ENCODE peak calls at places on chromosomes 2 and 18, in nine cellular contexts. R is suprapubic skin, H is heart left ventricle, Z is right lobe of liver, P is uterus, X is breast epithelium, Y is body of pancreas, L is adrenal gland, G is prostate gland. M is an unnamed sample.

GRCh38 chr2:84938194-84938879 is 32.6 kb upstream of the KCMF1 start:
- DNase-seq in R (no peak), Z (no peak), G (no peak), H (no peak), L (no peak), Y (no peak), P (no peak), X (no peak), M (peak; percentile 54)

GRCh38 chr2:144454466-144455287 is 65.2 kb downstream of the ZEB2 start:
- DNase-seq in P (no peak), L (no peak), Z (no peak), R (no peak), Y (no peak), X (no peak), H (no peak), G (no peak), M (no peak)

GRCh38 chr2:74374509-74375205 is 5.5 kb downstream of the DCTN1 start:
- DNase-seq in P (peak; percentile 84), G (peak; percentile 77), R (no peak), X (peak; percentile 28), Z (no peak), L (peak; percentile 92), H (peak; percentile 86), Y (peak; percentile 56), M (no peak)

GRCh38 chr18:47250415-47251046 is 929 bp downstream of the SKOR2 start:
- DNase-seq in G (no peak), R (no peak), X (no peak), Y (no peak), H (no peak), Z (no peak), P (no peak), L (no peak), M (no peak)

GRCh38 chr2:223865907-223866508 is 28.6 kb upstream of the AP1S3 start:
- DNase-seq in H (no peak), G (no peak), X (no peak), Y (no peak), R (no peak), P (no peak), L (no peak), Z (no peak), M (no peak)

GRCh38 chr2:61320181-61320580 is 150.7 kb downstream of the USP34 start:
- DNase-seq in Z (no peak), Y (no peak), L (no peak), R (no peak), H (no peak), X (no peak), P (no peak), G (no peak), M (no peak)

GRCh38 chr2:63789318-63790051 is 52.2 kb upstream of the UGP2 start:
- DNase-seq in Y (no peak), G (no peak), H (no peak), Z (no peak), L (no peak), R (no peak), X (no peak), P (no peak), M (no peak)

GRCh38 chr2:153872311-153873061 is 764 bp downstream of the GALNT13 start:
- DNase-seq in X (no peak), G (no peak), L (no peak), Y (no peak), Z (no peak), P (no peak), R (no peak), H (no peak), M (peak; percentile 61)

GRCh38 chr2:65267008-65267407 is 39.4 kb downstream of the ACTR2 start:
- DNase-seq in Z (no peak), R (no peak), X (no peak), H (no peak), G (no peak), Y (no peak), P (no peak), L (no peak), M (no peak)

GRCh38 chr2:223084873-223085272 is 32.9 kb downstream of the KCNE4 start:
- DNase-seq in L (peak; percentile 45), R (no peak), G (no peak), H (peak; percentile 44), P (peak; percentile 33), X (no peak), Z (no peak), Y (peak; percentile 75), M (no peak)

GRCh38 chr2:157894694-157895450 is 18.7 kb upstream of the ACVR1 start:
- DNase-seq in L (no peak), H (no peak), Z (no peak), Y (no peak), X (no peak), R (no peak), P (peak; percentile 30), G (peak; percentile 13), M (no peak)

GRCh38 chr2:72028996-72029395 is 118.7 kb downstream of the CYP26B1 start:
- DNase-seq in X (peak; percentile 10), R (peak; percentile 45), G (no peak), Y (no peak), Z (peak; percentile 14), P (no peak), H (no peak), L (no peak), M (peak; percentile 64)

GRCh38 chr2:12579018-12579417 is 137.7 kb upstream of the TRIB2 start:
- DNase-seq in Z (no peak), G (no peak), Y (no peak), H (no peak), P (no peak), R (no peak), X (no peak), L (no peak), M (no peak)

GRCh38 chr18:80126797-80127196 is 17.7 kb downstream of the ADNP2 start:
- DNase-seq in P (no peak), H (no peak), X (no peak), R (no peak), L (no peak), Y (no peak), G (no peak), Z (no peak), M (no peak)

GRCh38 chr2:216664593-216665034 is 30.7 kb downstream of the IGFBP5 start:
- DNase-seq in Y (no peak), P (no peak), L (no peak), H (no peak), G (no peak), R (no peak), Z (no peak), X (no peak), M (no peak)

GRCh38 chr18:55038162-55038561 is 78.9 kb upstream of the CCDC68 start:
- DNase-seq in Z (no peak), P (no peak), H (no peak), X (no peak), R (no peak), L (no peak), Y (no peak), G (no peak), M (no peak)

GRCh38 chr2:20592106-20593071 is 58.5 kb downstream of the HS1BP3 start:
- DNase-seq in L (no peak), H (no peak), R (peak; percentile 47), P (peak; percentile 19), X (no peak), Z (peak; percentile 55), Y (peak; percentile 8), G (no peak), M (peak; percentile 61)

GRCh38 chr2:23385748-23386421 is 906 bp downstream of the KLHL29 start:
- DNase-seq in G (no peak), L (peak; percentile 20), R (no peak), Y (peak; percentile 25), P (peak; percentile 28), Z (no peak), X (no peak), H (no peak), M (no peak)
- H3K36me3 ChIP-seq in G (no peaks in the 10 kb centered on the region), L (no peaks in the 10 kb centered on the region), R (no peaks in the 10 kb centered on the region), Y (no peaks in the 10 kb centered on the region), P (no peaks in the 10 kb centered on the region), Z (no peaks in the 10 kb centered on the region), X (no peaks in the 10 kb centered on the region), H (no peaks in the 10 kb centered on the region), M (no peaks in the 10 kb centered on the region)

DNA sequence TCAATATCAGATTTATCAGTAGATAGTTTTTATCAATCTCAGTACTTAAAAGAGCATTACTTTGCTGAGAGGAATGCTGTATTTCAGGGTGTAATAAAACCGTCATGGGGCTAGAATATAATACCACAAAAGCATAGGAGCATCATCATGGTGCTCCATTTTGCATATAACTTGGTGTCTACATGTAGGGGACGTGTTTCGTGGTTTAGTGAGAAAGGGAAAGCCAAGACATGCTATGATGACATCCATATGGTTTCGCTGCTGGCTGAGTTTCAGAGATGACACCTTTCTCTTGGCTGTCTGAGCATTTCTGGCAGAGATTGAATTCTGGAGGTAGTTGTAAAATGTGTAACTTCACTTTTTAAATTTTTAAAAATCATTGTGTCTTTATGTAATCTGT is 32.4 kb downstream of the WDR43 start:
- DNase-seq in Z (no peak), H (no peak), G (no peak), P (no peak), X (no peak), R (no peak), Y (no peak), L (no peak), M (no peak)
- TF ChIP-seq POLR2A in Z (no peak), H (no peak), G (no peak), P (no peak), X (no peak), R (no peak), Y (no peak), L (no peak), M (no peak)

DNA sequence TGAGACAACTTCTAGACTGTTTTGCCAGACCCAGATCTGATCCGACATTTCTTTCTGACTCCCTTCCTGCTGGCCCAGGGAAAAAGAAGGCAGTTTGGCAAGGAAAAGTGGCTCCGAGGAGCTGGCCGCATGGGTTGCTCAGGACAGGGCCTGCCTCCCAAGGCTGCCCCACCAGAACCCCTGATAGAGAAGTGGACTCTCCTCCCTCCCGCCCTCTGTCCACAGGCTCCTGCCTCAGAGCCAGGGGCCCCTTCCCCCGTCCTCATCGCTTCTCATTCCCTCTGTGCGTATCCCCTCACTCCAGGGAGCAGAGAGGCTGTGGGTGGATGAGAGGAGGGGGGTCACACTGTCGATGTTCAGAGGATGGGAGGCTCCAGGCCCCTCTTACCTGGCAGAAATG is 110.2 kb downstream of the TNS1 start:
- DNase-seq in L (no peak), Y (no peak), Z (no peak), G (no peak), H (no peak), R (no peak), P (no peak), X (no peak), M (no peak)
- H3K36me3 ChIP-seq in L (peaks cover 100% of the 10 kb centered on the region), Y (peaks cover 64% of the 10 kb centered on the region), Z (peaks cover 14% of the 10 kb centered on the region), G (peaks cover 3% of the 10 kb centered on the region), H (peaks cover 97% of the 10 kb centered on the region), R (peaks cover 97% of the 10 kb centered on the region), P (no peaks in the 10 kb centered on the region), X (no peaks in the 10 kb centered on the region), M (no peaks in the 10 kb centered on the region)

DNA sequence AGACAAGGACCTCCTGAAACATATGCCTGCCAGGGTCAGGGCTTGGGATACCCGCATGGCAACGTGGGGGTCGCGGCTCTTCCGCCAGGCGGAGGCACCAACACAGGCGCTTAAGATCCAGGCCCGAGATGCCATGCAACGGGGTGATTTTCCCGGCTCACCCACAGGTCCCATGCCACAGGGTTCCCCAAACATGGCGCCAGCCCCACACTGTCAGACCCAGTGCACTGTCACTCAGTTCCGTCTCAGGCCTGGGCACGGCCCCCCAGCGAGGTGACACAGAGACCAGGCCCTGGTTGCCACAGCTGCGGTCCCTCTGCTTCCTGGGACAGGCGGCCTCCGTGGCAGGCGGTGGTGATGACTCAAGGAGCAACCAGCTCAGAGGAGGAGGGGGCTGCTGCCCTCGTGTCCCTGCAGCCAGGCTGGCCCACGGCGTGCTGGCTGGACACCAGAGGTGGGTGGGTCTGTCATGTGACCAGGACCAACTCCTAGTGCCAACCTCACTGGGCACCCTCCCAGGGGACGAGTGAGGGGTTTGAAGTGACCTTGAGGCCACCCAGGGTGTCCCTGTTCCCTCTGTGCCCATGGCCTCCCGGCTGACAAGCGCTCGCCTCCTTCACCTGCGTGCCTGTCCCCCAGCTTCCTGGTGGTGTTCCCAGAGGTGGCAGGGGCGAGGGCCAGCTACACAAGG is 4.9 kb downstream of the PDCD1 start:
- DNase-seq in Y (peak; percentile 49), G (no peak), P (peak; percentile 17), L (peak; percentile 51), R (peak; percentile 72), X (no peak), H (peak; percentile 63), Z (peak; percentile 49), M (peak; percentile 70)
- TF ChIP-seq POLR2A in Y (no peak), G (no peak), P (no peak), L (no peak), R (no peak), X (no peak), H (no peak), Z (no peak), M (no peak)